ENCODE peak calls at places on chromosomes 4 and X, in nine cellular contexts. H, N, V, M, A, B, E, Q and O are unnamed samples.

GRCh38 chr4:83542225-83542624 is 6.3 kb downstream of the GPAT3 start:
- DNase-seq in H (no peak), N (no peak), V (no peak), M (no peak), A (no peak), B (no peak), E (no peak), Q (no peak), O (no peak)

GRCh38 chr4:2786152-2786671 is 6.7 kb upstream of the SH3BP2 start:
- DNase-seq in H (no peak), N (no peak), V (no peak), M (no peak), A (no peak), B (peak; percentile 48), E (no peak), Q (peak; percentile 36), O (no peak)

GRCh38 chrX:115892787-115893671 is 277.5 kb upstream of the AGTR2 start:
- DNase-seq in H (peak; percentile 74), N (no peak), V (no peak), M (peak; percentile 82), A (no peak), B (peak; percentile 57), E (peak; percentile 42), Q (peak; percentile 28), O (no peak)

GRCh38 chr4:5722328-5722727 is 11.3 kb downstream of the EVC start:
- DNase-seq in H (no peak), N (no peak), V (no peak), M (no peak), A (no peak), B (no peak), E (no peak), Q (no peak), O (no peak)

GRCh38 chr4:68123525-68123924 is 6.1 kb downstream of the TMPRSS11F start:
- DNase-seq in H (no peak), N (no peak), V (no peak), M (no peak), A (no peak), B (no peak), E (no peak), Q (no peak), O (no peak)

GRCh38 chrX:105564536-105564935 is 257.8 kb upstream of the NRK start:
- DNase-seq in H (peak; percentile 90), N (no peak), V (no peak), M (no peak), A (no peak), B (no peak), E (peak; percentile 66), Q (no peak), O (no peak)

GRCh38 chr4:3486556-3487270 is 23.6 kb downstream of the DOK7 start:
- DNase-seq in H (no peak), N (no peak), V (no peak), M (no peak), A (no peak), B (no peak), E (no peak), Q (peak; percentile 57), O (no peak)

GRCh38 chr4:152009046-152009445 is 248.2 kb upstream of the GATB start:
- DNase-seq in H (no peak), N (no peak), V (no peak), M (no peak), A (no peak), B (no peak), E (no peak), Q (no peak), O (peak; percentile 2)

GRCh38 chr4:1998296-1998695 is 10.5 kb downstream of the NELFA start:
- DNase-seq in H (no peak), N (no peak), V (no peak), M (no peak), A (no peak), B (no peak), E (no peak), Q (no peak), O (no peak)

GRCh38 chr4:10085386-10085785 is 31.2 kb downstream of the WDR1 start:
- DNase-seq in H (no peak), N (no peak), V (no peak), M (no peak), A (no peak), B (no peak), E (no peak), Q (no peak), O (no peak)

GRCh38 chr4:33883111-33883510 is 2361.2 kb downstream of the ARAP2 start:
- DNase-seq in H (no peak), N (no peak), V (no peak), M (no peak), A (no peak), B (no peak), E (no peak), Q (no peak), O (no peak)

GRCh38 chrX:96563663-96564062 is 121.0 kb upstream of the DIAPH2 start:
- DNase-seq in H (no peak), N (no peak), V (no peak), M (no peak), A (no peak), B (no peak), E (peak; percentile 80), Q (no peak), O (no peak)

GRCh38 chr4:176270669-176271068 is 1.6 kb upstream of the ASB5 start:
- DNase-seq in H (peak; percentile 98), N (no peak), V (no peak), M (no peak), A (no peak), B (no peak), E (peak; percentile 93), Q (no peak), O (no peak)

GRCh38 chr4:165810726-165811125 is 62.3 kb upstream of the TLL1 start:
- DNase-seq in H (no peak), N (no peak), V (no peak), M (no peak), A (no peak), B (no peak), E (no peak), Q (no peak), O (no peak)

GRCh38 chr4:17995165-17995564 is 26.4 kb downstream of the LCORL start:
- DNase-seq in H (no peak), N (no peak), V (no peak), M (no peak), A (no peak), B (no peak), E (no peak), Q (no peak), O (no peak)

GRCh38 chr4:137370206-137370633 is 162.1 kb downstream of the PCDH18 start:
- DNase-seq in H (peak; percentile 32), N (no peak), V (no peak), M (no peak), A (no peak), B (no peak), E (peak; percentile 71), Q (no peak), O (no peak)

GRCh38 chr4:139502312-139502946 is 48.5 kb downstream of the RAB33B start:
- DNase-seq in H (no peak), N (no peak), V (no peak), M (no peak), A (no peak), B (no peak), E (no peak), Q (no peak), O (no peak)

GRCh38 chr4:98624144-98624543 is 34.3 kb downstream of the TSPAN5 start:
- DNase-seq in H (no peak), N (no peak), V (no peak), M (no peak), A (no peak), B (no peak), E (no peak), Q (no peak), O (no peak)

GRCh38 chrX:45750639-45751038 is 550.0 kb upstream of the DIPK2B start:
- DNase-seq in H (peak; percentile 48), N (no peak), V (no peak), M (no peak), A (no peak), B (no peak), E (peak; percentile 61), Q (no peak), O (no peak)

GRCh38 chr4:89379541-89380035 is 72.0 kb upstream of the GPRIN3 start:
- DNase-seq in H (no peak), N (no peak), V (peak; percentile 28), M (no peak), A (no peak), B (no peak), E (no peak), Q (no peak), O (no peak)

GRCh38 chr4:54104907-54105306 is 4.9 kb downstream of the GSX2 start:
- DNase-seq in H (no peak), N (no peak), V (no peak), M (no peak), A (no peak), B (no peak), E (no peak), Q (no peak), O (no peak)

GRCh38 chr4:2135083-2135482 is 76.0 kb downstream of the NAT8L start:
- DNase-seq in H (peak; percentile 64), N (no peak), V (no peak), M (peak; percentile 41), A (no peak), B (no peak), E (peak; percentile 21), Q (peak; percentile 14), O (no peak)